ENCODE peak calls at places on chromosomes 7 and 10, in eight cellular contexts. L is IMR-90, B is A549, G is endothelial cell of umbilical vein, W is epithelial cell of prostate, S is heart right ventricle, A is astrocyte, O is left ventricle myocardium inferior. E is an unnamed sample.
A peak's percentile ranks its signal among the peaks of the same experiment; 100 is the strongest.

GRCh38 chr10:101165736-101166135 is 34.6 kb downstream of the TLX1 start:
- DNase-seq in O (no peak), W (no peak), S (no peak), L (no peak), A (no peak), B (no peak), G (peak; percentile 13), E (no peak)

GRCh38 chr10:1157615-1157933 is 101.4 kb downstream of the WDR37 start:
- DNase-seq in S (no peak), B (no peak), O (no peak), W (no peak), L (no peak), G (no peak), A (no peak), E (no peak)

GRCh38 chr10:52387744-52388143 is 73.7 kb downstream of the DKK1 start:
- DNase-seq in B (no peak), G (peak; percentile 62), S (no peak), W (peak; percentile 50), A (peak; percentile 4), O (no peak), L (no peak), E (no peak)

GRCh38 chr7:17205850-17206353 is 92.5 kb upstream of the AHR start:
- DNase-seq in S (no peak), O (no peak), B (no peak), A (no peak), W (no peak), G (no peak), L (no peak), E (no peak)

GRCh38 chr10:49474901-49475300 is 64.0 kb downstream of the ERCC6 start:
- DNase-seq in S (no peak), G (no peak), O (no peak), B (no peak), L (peak; percentile 21), W (peak; percentile 6), A (no peak), E (no peak)

GRCh38 chr7:41315764-41316163 is 387.1 kb downstream of the INHBA start:
- DNase-seq in G (no peak), O (no peak), L (no peak), S (no peak), B (no peak), W (no peak), A (no peak), E (no peak)

GRCh38 chr7:151109094-151110048 is 23.1 kb downstream of the AGAP3 start:
- DNase-seq in B (no peak), S (no peak), L (no peak), O (peak; percentile 45), W (no peak), G (no peak), A (no peak), E (no peak)

GRCh38 chr10:14371616-14372015 is 40.9 kb upstream of the FRMD4A start:
- DNase-seq in L (no peak), G (no peak), O (no peak), S (no peak), A (no peak), B (no peak), W (no peak), E (no peak)

GRCh38 chr7:26165950-26166680 is 14.1 kb downstream of the NFE2L3 start:
- DNase-seq in G (no peak), L (no peak), W (no peak), A (no peak), O (no peak), B (no peak), S (no peak), E (no peak)

GRCh38 chr7:40717242-40717641 is 582.4 kb downstream of the SUGCT start:
- DNase-seq in G (peak; percentile 69), A (peak; percentile 55), W (peak; percentile 71), L (peak; percentile 81), B (peak; percentile 12), O (peak; percentile 72), S (peak; percentile 66), E (no peak)

GRCh38 chr7:71255537-71256178 is 123.7 kb downstream of the GALNT17 start:
- DNase-seq in A (no peak), L (no peak), G (no peak), S (no peak), W (no peak), B (no peak), O (no peak), E (no peak)

GRCh38 chr7:129144095-129144833 is at the start of gene TSPAN33:
- DNase-seq in L (peak; percentile 55), A (peak; percentile 47), W (no peak), G (peak; percentile 26), S (peak; percentile 81), B (peak; percentile 98), O (peak; percentile 81), E (peak; percentile 50)

GRCh38 chr10:75404335-75405200 is 3.0 kb upstream of the ZNF503 start:
- DNase-seq in W (no peak), L (no peak), G (no peak), S (peak; percentile 26), A (no peak), O (peak; percentile 25), B (no peak), E (no peak)

GRCh38 chr10:3874988-3875841 is 90.2 kb upstream of the KLF6 start:
- DNase-seq in G (no peak), O (no peak), L (no peak), W (no peak), B (no peak), S (no peak), A (no peak), E (peak; percentile 46)

GRCh38 chr7:152522551-152522950 is 86.7 kb upstream of the KMT2C start:
- DNase-seq in W (no peak), G (peak; percentile 15), A (peak; percentile 54), S (no peak), O (peak; percentile 18), L (no peak), B (no peak), E (no peak)

GRCh38 chr7:128906001-128906765 is 4.3 kb downstream of the KCP start:
- DNase-seq in S (no peak), A (no peak), O (no peak), W (no peak), G (no peak), B (no peak), L (no peak), E (no peak)

DNA sequence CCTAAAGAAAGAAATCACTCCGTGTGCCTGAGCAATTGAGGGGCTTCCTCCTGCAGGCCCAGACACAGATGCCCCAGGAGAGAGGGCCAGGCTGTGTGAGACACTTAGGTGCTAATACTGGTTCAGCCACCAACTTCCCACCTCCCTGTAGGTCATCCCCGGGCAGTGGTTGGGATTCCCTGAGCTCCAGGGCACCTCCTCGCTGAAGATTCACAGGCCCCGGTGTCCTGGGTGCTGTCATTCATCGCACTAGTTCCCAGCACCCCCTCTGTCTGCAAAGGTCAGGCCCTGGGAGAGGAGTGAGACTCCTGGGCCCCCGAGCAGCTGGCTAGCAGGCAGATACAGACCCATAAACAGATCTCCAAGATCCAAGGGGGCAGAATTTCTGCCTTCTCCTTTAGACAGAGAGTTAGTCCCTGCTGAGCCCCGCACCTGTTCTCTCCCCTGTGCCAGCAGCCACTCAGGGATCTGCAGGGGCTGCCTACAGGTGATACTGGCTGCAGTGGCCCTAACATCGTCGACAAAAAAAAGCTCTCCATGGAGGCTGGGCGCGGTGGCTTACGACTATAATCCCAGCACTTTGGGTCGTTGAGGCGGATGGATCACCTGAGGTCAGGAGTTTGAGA is 38.2 kb upstream of the GTF2I start:
- DNase-seq in A (no peak), O (no peak), L (no peak), G (no peak), S (no peak), W (no peak), B (no peak), E (no peak)
- H3K27ac ChIP-seq in A (no peak overlapping the region), O (no peak overlapping the region), L (no peak overlapping the region), G (no peak overlapping the region), S (no peak overlapping the region), W (no peak overlapping the region), B (no peak overlapping the region), E (no peak overlapping the region)

GRCh38 chr7:38120076-38120475 is 58.0 kb upstream of the STARD3NL start:
- DNase-seq in A (no peak), B (no peak), W (no peak), O (no peak), L (no peak), G (no peak), S (no peak), E (no peak)

GRCh38 chr7:38127216-38128207 is 50.5 kb upstream of the STARD3NL start:
- DNase-seq in A (no peak), S (no peak), L (no peak), O (no peak), G (no peak), W (no peak), B (no peak), E (no peak)

GRCh38 chr7:38129162-38129561 is 48.9 kb upstream of the STARD3NL start:
- DNase-seq in G (no peak), O (no peak), W (no peak), S (no peak), A (no peak), B (no peak), L (no peak), E (no peak)

GRCh38 chr7:38123494-38123893 is 54.6 kb upstream of the STARD3NL start:
- DNase-seq in S (no peak), G (no peak), L (no peak), B (no peak), W (no peak), A (no peak), O (no peak), E (no peak)
- H3K27ac ChIP-seq in S (no peak overlapping the region), G (no peak overlapping the region), L (no peak overlapping the region), B (no peak overlapping the region), W (no peak overlapping the region), A (no peak overlapping the region), O (no peak overlapping the region), E (no peak overlapping the region)

DNA sequence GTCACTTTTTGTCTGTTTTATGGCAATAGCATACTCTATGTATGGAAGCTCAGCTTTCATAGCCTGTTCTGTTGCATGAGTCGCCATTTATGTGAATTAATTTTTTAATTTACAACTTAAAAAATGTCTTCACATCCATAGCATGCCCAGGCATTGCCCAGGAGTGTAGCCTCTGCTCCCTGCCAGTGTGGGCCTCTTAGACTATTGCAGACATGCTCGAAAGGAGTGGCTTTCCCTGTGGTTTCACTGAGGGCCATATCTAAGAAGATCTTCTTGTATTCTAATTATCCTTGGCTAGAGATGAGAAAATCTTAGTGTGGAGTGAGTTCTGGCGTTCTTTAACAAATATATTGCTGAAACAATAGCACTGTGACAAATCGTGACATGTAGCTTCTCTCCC is 35.3 kb downstream of the PCBD1 start:
- DNase-seq in B (no peak), A (no peak), G (no peak), L (no peak), S (no peak), O (no peak), W (no peak), E (no peak)
- H3K27ac ChIP-seq in B (no peak overlapping the region), A (no peak overlapping the region), G (no peak overlapping the region), L (no peak overlapping the region), S (no peak overlapping the region), O (no peak overlapping the region), W (peak overlapping the region; percentile 40), E (no peak overlapping the region)

DNA sequence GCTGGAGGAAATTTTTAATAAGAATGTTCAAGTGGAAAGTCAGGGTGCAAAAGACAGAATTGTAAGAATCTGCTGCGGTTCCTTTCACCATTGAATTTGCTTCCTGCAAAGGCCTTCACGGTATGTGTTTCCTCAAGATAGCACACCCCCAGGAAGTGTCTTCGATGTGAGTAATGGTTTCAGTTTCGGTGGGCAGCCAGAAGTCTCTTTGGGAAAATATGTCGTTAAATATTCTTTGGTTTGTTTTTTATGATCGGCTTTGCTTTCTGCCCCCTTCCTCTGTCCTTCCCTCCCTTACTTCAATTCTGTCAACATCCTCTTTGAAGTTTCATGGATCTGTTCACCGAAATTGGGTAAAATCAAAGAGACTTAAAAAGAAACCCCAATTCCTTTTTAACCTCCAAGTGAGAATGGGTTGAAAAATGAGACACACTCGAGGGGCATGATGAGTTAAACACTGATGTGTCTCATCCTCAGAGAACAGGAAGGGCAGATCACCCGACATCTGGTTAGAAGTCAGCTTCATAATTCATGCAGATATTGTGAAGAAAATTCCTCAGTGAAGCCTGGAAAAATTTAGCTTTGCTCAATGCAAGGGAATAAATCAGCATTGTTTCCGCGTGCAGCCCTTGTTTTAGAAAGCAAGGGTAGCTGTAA is 170.8 kb upstream of the HABP2 start:
- DNase-seq in O (no peak), B (no peak), L (peak; percentile 57), S (no peak), G (peak; percentile 86), A (peak; percentile 44), W (no peak), E (no peak)
- H3K27ac ChIP-seq in O (peak overlapping the region; percentile 82), B (no peak overlapping the region), L (no peak overlapping the region), S (peak overlapping the region; percentile 58), G (peak overlapping the region; percentile 91), A (peak overlapping the region; percentile 37), W (no peak overlapping the region), E (peak overlapping the region; percentile 33)

E was measured in CD4-positive, CD25-positive, alpha-beta regulatory T cell.